ENCODE peak calls at places on chromosome 18, in seven cellular contexts. F is natural killer cell treated with Interleukin-12 subunit alpha and Interleukin-12 subunit beta and Interleukin-15 and Interleukin-18, amount 100 ng/mL, for 72 hours; H is aorta; B is RWPE2; V is activated CD4-positive, alpha-beta T cell treated with anti-CD3 and anti-CD28 coated beads, Interleukin-2, amount 50 U/mL, for 24 hours; A is iPS DF 19.7; E is H7. M is an unnamed sample.
A peak's percentile ranks its signal among the peaks of the same experiment; 100 is the strongest.

GRCh38 chr18:61891271-61891670 is 1.5 kb downstream of the RNF152 start:
- DNase-seq in A (no peak), V (no peak), F (no peak), B (no peak), H (no peak), E (no peak), M (no peak)

GRCh38 chr18:62979900-62980299 is 264.6 kb downstream of the PHLPP1 start:
- DNase-seq in H (no peak), A (no peak), E (no peak), V (no peak), F (no peak), B (no peak), M (no peak)

GRCh38 chr18:3663870-3664512 is 214.0 kb downstream of the TGIF1 start:
- DNase-seq in A (no peak), F (no peak), B (no peak), E (no peak), H (no peak), V (no peak), M (no peak)

GRCh38 chr18:73691118-73691517 is 456.5 kb downstream of the FBXO15 start:
- DNase-seq in V (no peak), H (no peak), E (no peak), F (no peak), B (no peak), A (no peak), M (no peak)

GRCh38 chr18:58894937-58895336 is 30.3 kb downstream of the ZNF532 start:
- DNase-seq in H (peak; percentile 62), B (no peak), A (no peak), E (no peak), F (no peak), V (no peak), M (no peak)

GRCh38 chr18:57666818-57667497 is 45.3 kb upstream of the NARS1 start:
- DNase-seq in H (no peak), A (no peak), B (no peak), F (no peak), V (no peak), E (no peak), M (no peak)

GRCh38 chr18:519019-519879 is 18.7 kb upstream of the COLEC12 start:
- DNase-seq in A (no peak), V (no peak), E (no peak), H (peak; percentile 76), B (no peak), F (no peak), M (no peak)

GRCh38 chr18:78735131-78736014 is 244.2 kb upstream of the SALL3 start:
- DNase-seq in B (no peak), H (no peak), V (no peak), E (no peak), F (no peak), A (no peak), M (no peak)

GRCh38 chr18:6781846-6782245 is 52.3 kb downstream of the ARHGAP28 start:
- DNase-seq in E (no peak), H (no peak), B (no peak), V (no peak), A (no peak), F (no peak), M (no peak)

GRCh38 chr18:5630766-5631413 is 87.1 kb upstream of the EPB41L3 start:
- DNase-seq in F (no peak), B (no peak), V (no peak), H (no peak), A (no peak), E (no peak), M (no peak)

GRCh38 chr18:57149031-57149430 is 2.1 kb downstream of the BOD1L2 start:
- DNase-seq in E (no peak), V (no peak), F (no peak), H (no peak), B (no peak), A (no peak), M (peak; percentile 12)

GRCh38 chr18:13163167-13163927 is 55.2 kb upstream of the LDLRAD4 start:
- DNase-seq in E (no peak), H (no peak), F (no peak), A (no peak), V (no peak), B (no peak), M (no peak)

GRCh38 chr18:13558132-13558531 is 168.2 kb downstream of the FAM210A start:
- DNase-seq in V (no peak), E (peak; percentile 84), A (peak; percentile 40), B (no peak), F (no peak), H (no peak), M (peak; percentile 73)

GRCh38 chr18:23897293-23897692 is 117.3 kb upstream of the TTC39C start:
- DNase-seq in B (no peak), A (no peak), E (no peak), V (no peak), H (no peak), F (no peak), M (peak; percentile 45)

M was measured in NCI-H82.